ENCODE peak calls at places on chromosomes 13 and 19, in nine cellular contexts. One of them, this sample, is unnamed.

GRCh38 chr13:37023871-37024270 is 23.3 kb downstream of the EXOSC8 start:
- DNase-seq in pancreas: no peak
- DNase-seq in Daoy: peak; percentile 0
- DNase-seq in choroid plexus epithelial cell: peak; percentile 64
- DNase-seq in psoas muscle: no peak
- DNase-seq in T-cell: no peak
- DNase-seq in brain microvascular endothelial cell: peak; percentile 22
- DNase-seq in stimulated activated CD4-positive, alpha-beta T cell treated with anti-CD3 and anti-CD28 coated beads, Interleukin-2, amount 100 ng/mL, for 48 hours: no peak
- DNase-seq in NCI-H146: no peak
- DNase-seq in this sample: no peak

GRCh38 chr19:16585808-16586476 is 13.7 kb upstream of the SLC35E1 start:
- DNase-seq in pancreas: no peak
- DNase-seq in Daoy: peak; percentile 39
- DNase-seq in choroid plexus epithelial cell: no peak
- DNase-seq in psoas muscle: no peak
- DNase-seq in T-cell: no peak
- DNase-seq in brain microvascular endothelial cell: no peak
- DNase-seq in stimulated activated CD4-positive, alpha-beta T cell treated with anti-CD3 and anti-CD28 coated beads, Interleukin-2, amount 100 ng/mL, for 48 hours: no peak
- DNase-seq in NCI-H146: no peak
- DNase-seq in this sample: no peak

GRCh38 chr19:11693505-11694499 is 44.9 kb downstream of the ZNF823 start:
- DNase-seq in pancreas: no peak
- DNase-seq in Daoy: peak; percentile 80
- DNase-seq in choroid plexus epithelial cell: peak; percentile 85
- DNase-seq in psoas muscle: no peak
- DNase-seq in T-cell: no peak
- DNase-seq in brain microvascular endothelial cell: peak; percentile 73
- DNase-seq in stimulated activated CD4-positive, alpha-beta T cell treated with anti-CD3 and anti-CD28 coated beads, Interleukin-2, amount 100 ng/mL, for 48 hours: no peak
- DNase-seq in NCI-H146: peak; percentile 79
- DNase-seq in this sample: no peak

GRCh38 chr13:91346848-91347211 is 657 bp upstream of the MIR17HG start:
- DNase-seq in pancreas: peak; percentile 30
- DNase-seq in Daoy: peak; percentile 19
- DNase-seq in choroid plexus epithelial cell: peak; percentile 27
- DNase-seq in psoas muscle: no peak
- DNase-seq in T-cell: peak; percentile 30
- DNase-seq in brain microvascular endothelial cell: no peak
- DNase-seq in stimulated activated CD4-positive, alpha-beta T cell treated with anti-CD3 and anti-CD28 coated beads, Interleukin-2, amount 100 ng/mL, for 48 hours: peak; percentile 49
- DNase-seq in NCI-H146: peak; percentile 79
- DNase-seq in this sample: peak; percentile 15

GRCh38 chr13:90686438-90686837 is 661.0 kb upstream of the MIR17HG start:
- DNase-seq in pancreas: no peak
- DNase-seq in Daoy: no peak
- DNase-seq in choroid plexus epithelial cell: peak; percentile 91
- DNase-seq in psoas muscle: no peak
- DNase-seq in T-cell: no peak
- DNase-seq in brain microvascular endothelial cell: peak; percentile 68
- DNase-seq in stimulated activated CD4-positive, alpha-beta T cell treated with anti-CD3 and anti-CD28 coated beads, Interleukin-2, amount 100 ng/mL, for 48 hours: no peak
- DNase-seq in NCI-H146: no peak
- DNase-seq in this sample: no peak

GRCh38 chr13:39918837-39919236 is 263.4 kb downstream of the COG6 start:
- DNase-seq in pancreas: no peak
- DNase-seq in Daoy: no peak
- DNase-seq in choroid plexus epithelial cell: peak; percentile 44
- DNase-seq in psoas muscle: no peak
- DNase-seq in T-cell: no peak
- DNase-seq in brain microvascular endothelial cell: no peak
- DNase-seq in stimulated activated CD4-positive, alpha-beta T cell treated with anti-CD3 and anti-CD28 coated beads, Interleukin-2, amount 100 ng/mL, for 48 hours: no peak
- DNase-seq in NCI-H146: no peak
- DNase-seq in this sample: no peak

GRCh38 chr19:3080281-3080680 is 13.9 kb upstream of the GNA11 start:
- DNase-seq in pancreas: no peak
- DNase-seq in Daoy: peak; percentile 74
- DNase-seq in choroid plexus epithelial cell: peak; percentile 81
- DNase-seq in psoas muscle: no peak
- DNase-seq in T-cell: no peak
- DNase-seq in brain microvascular endothelial cell: peak; percentile 36
- DNase-seq in stimulated activated CD4-positive, alpha-beta T cell treated with anti-CD3 and anti-CD28 coated beads, Interleukin-2, amount 100 ng/mL, for 48 hours: no peak
- DNase-seq in NCI-H146: no peak
- DNase-seq in this sample: no peak

GRCh38 chr19:14550201-14550754 is 20.9 kb downstream of the TECR start:
- DNase-seq in pancreas: no peak
- DNase-seq in Daoy: no peak
- DNase-seq in choroid plexus epithelial cell: peak; percentile 35
- DNase-seq in psoas muscle: no peak
- DNase-seq in T-cell: no peak
- DNase-seq in brain microvascular endothelial cell: no peak
- DNase-seq in stimulated activated CD4-positive, alpha-beta T cell treated with anti-CD3 and anti-CD28 coated beads, Interleukin-2, amount 100 ng/mL, for 48 hours: no peak
- DNase-seq in NCI-H146: no peak
- DNase-seq in this sample: no peak

GRCh38 chr19:54455786-54456422 is 6.9 kb downstream of the LENG8 start:
- DNase-seq in pancreas: peak; percentile 46
- DNase-seq in Daoy: no peak
- DNase-seq in choroid plexus epithelial cell: no peak
- DNase-seq in psoas muscle: peak; percentile 12
- DNase-seq in T-cell: no peak
- DNase-seq in brain microvascular endothelial cell: no peak
- DNase-seq in stimulated activated CD4-positive, alpha-beta T cell treated with anti-CD3 and anti-CD28 coated beads, Interleukin-2, amount 100 ng/mL, for 48 hours: no peak
- DNase-seq in NCI-H146: no peak
- DNase-seq in this sample: no peak

GRCh38 chr13:110520431-110521295 is 40.9 kb downstream of the RAB20 start:
- DNase-seq in pancreas: peak; percentile 67
- DNase-seq in Daoy: no peak
- DNase-seq in choroid plexus epithelial cell: peak; percentile 85
- DNase-seq in psoas muscle: peak; percentile 86
- DNase-seq in T-cell: no peak
- DNase-seq in brain microvascular endothelial cell: peak; percentile 39
- DNase-seq in stimulated activated CD4-positive, alpha-beta T cell treated with anti-CD3 and anti-CD28 coated beads, Interleukin-2, amount 100 ng/mL, for 48 hours: no peak
- DNase-seq in NCI-H146: no peak
- DNase-seq in this sample: no peak

GRCh38 chr19:3986260-3987041 is 1.2 kb upstream of the EEF2 start:
- DNase-seq in pancreas: peak; percentile 38
- DNase-seq in Daoy: peak; percentile 78
- DNase-seq in choroid plexus epithelial cell: peak; percentile 89
- DNase-seq in psoas muscle: peak; percentile 27
- DNase-seq in T-cell: peak; percentile 59
- DNase-seq in brain microvascular endothelial cell: peak; percentile 68
- DNase-seq in stimulated activated CD4-positive, alpha-beta T cell treated with anti-CD3 and anti-CD28 coated beads, Interleukin-2, amount 100 ng/mL, for 48 hours: no peak
- DNase-seq in NCI-H146: peak; percentile 76
- DNase-seq in this sample: no peak

GRCh38 chr13:41232715-41233114 is 30.7 kb downstream of the MTRF1 start:
- DNase-seq in pancreas: no peak
- DNase-seq in Daoy: no peak
- DNase-seq in choroid plexus epithelial cell: no peak
- DNase-seq in psoas muscle: no peak
- DNase-seq in T-cell: no peak
- DNase-seq in brain microvascular endothelial cell: no peak
- DNase-seq in stimulated activated CD4-positive, alpha-beta T cell treated with anti-CD3 and anti-CD28 coated beads, Interleukin-2, amount 100 ng/mL, for 48 hours: no peak
- DNase-seq in NCI-H146: no peak
- DNase-seq in this sample: no peak

GRCh38 chr13:22014469-22014868 is 343.6 kb downstream of the FGF9 start:
- DNase-seq in pancreas: no peak
- DNase-seq in Daoy: peak; percentile 82
- DNase-seq in choroid plexus epithelial cell: no peak
- DNase-seq in psoas muscle: no peak
- DNase-seq in T-cell: no peak
- DNase-seq in brain microvascular endothelial cell: no peak
- DNase-seq in stimulated activated CD4-positive, alpha-beta T cell treated with anti-CD3 and anti-CD28 coated beads, Interleukin-2, amount 100 ng/mL, for 48 hours: no peak
- DNase-seq in NCI-H146: no peak
- DNase-seq in this sample: no peak

GRCh38 chr19:41311613-41312012 is 1.6 kb downstream of the CCDC97 start:
- DNase-seq in pancreas: no peak
- DNase-seq in Daoy: no peak
- DNase-seq in choroid plexus epithelial cell: peak; percentile 42
- DNase-seq in psoas muscle: no peak
- DNase-seq in T-cell: no peak
- DNase-seq in brain microvascular endothelial cell: no peak
- DNase-seq in stimulated activated CD4-positive, alpha-beta T cell treated with anti-CD3 and anti-CD28 coated beads, Interleukin-2, amount 100 ng/mL, for 48 hours: no peak
- DNase-seq in NCI-H146: no peak
- DNase-seq in this sample: no peak

GRCh38 chr19:38686530-38686888 is 39.1 kb downstream of the ACTN4 start:
- DNase-seq in pancreas: no peak
- DNase-seq in Daoy: no peak
- DNase-seq in choroid plexus epithelial cell: no peak
- DNase-seq in psoas muscle: no peak
- DNase-seq in T-cell: peak; percentile 36
- DNase-seq in brain microvascular endothelial cell: no peak
- DNase-seq in stimulated activated CD4-positive, alpha-beta T cell treated with anti-CD3 and anti-CD28 coated beads, Interleukin-2, amount 100 ng/mL, for 48 hours: no peak
- DNase-seq in NCI-H146: no peak
- DNase-seq in this sample: peak; percentile 51

GRCh38 chr19:12733369-12733896 is 1.1 kb downstream of the TRIR start:
- DNase-seq in pancreas: no peak
- DNase-seq in Daoy: peak; percentile 51
- DNase-seq in choroid plexus epithelial cell: peak; percentile 64
- DNase-seq in psoas muscle: no peak
- DNase-seq in T-cell: peak; percentile 52
- DNase-seq in brain microvascular endothelial cell: no peak
- DNase-seq in stimulated activated CD4-positive, alpha-beta T cell treated with anti-CD3 and anti-CD28 coated beads, Interleukin-2, amount 100 ng/mL, for 48 hours: peak; percentile 48
- DNase-seq in NCI-H146: peak; percentile 30
- DNase-seq in this sample: no peak

GRCh38 chr13:39915418-39915817 is 260.0 kb downstream of the COG6 start:
- DNase-seq in pancreas: no peak
- DNase-seq in Daoy: no peak
- DNase-seq in choroid plexus epithelial cell: no peak
- DNase-seq in psoas muscle: no peak
- DNase-seq in T-cell: no peak
- DNase-seq in brain microvascular endothelial cell: no peak
- DNase-seq in stimulated activated CD4-positive, alpha-beta T cell treated with anti-CD3 and anti-CD28 coated beads, Interleukin-2, amount 100 ng/mL, for 48 hours: no peak
- DNase-seq in NCI-H146: no peak
- DNase-seq in this sample: no peak

GRCh38 chr19:39277598-39277997 is 9.4 kb downstream of the IFNL2 start:
- DNase-seq in pancreas: no peak
- DNase-seq in Daoy: peak; percentile 65
- DNase-seq in choroid plexus epithelial cell: peak; percentile 31
- DNase-seq in psoas muscle: no peak
- DNase-seq in T-cell: no peak
- DNase-seq in brain microvascular endothelial cell: peak; percentile 3
- DNase-seq in stimulated activated CD4-positive, alpha-beta T cell treated with anti-CD3 and anti-CD28 coated beads, Interleukin-2, amount 100 ng/mL, for 48 hours: no peak
- DNase-seq in NCI-H146: no peak
- DNase-seq in this sample: no peak

GRCh38 chr19:7918615-7919421 is 1.3 kb upstream of the SNAPC2 start:
- DNase-seq in pancreas: peak; percentile 53
- DNase-seq in Daoy: no peak
- DNase-seq in choroid plexus epithelial cell: no peak
- DNase-seq in psoas muscle: no peak
- DNase-seq in T-cell: no peak
- DNase-seq in brain microvascular endothelial cell: no peak
- DNase-seq in stimulated activated CD4-positive, alpha-beta T cell treated with anti-CD3 and anti-CD28 coated beads, Interleukin-2, amount 100 ng/mL, for 48 hours: no peak
- DNase-seq in NCI-H146: no peak
- DNase-seq in this sample: no peak

GRCh38 chr13:36432106-36432544 is at the start of gene CCNA1:
- DNase-seq in pancreas: peak; percentile 27
- DNase-seq in Daoy: peak; percentile 76
- DNase-seq in choroid plexus epithelial cell: peak; percentile 44
- DNase-seq in psoas muscle: peak; percentile 24
- DNase-seq in T-cell: no peak
- DNase-seq in brain microvascular endothelial cell: no peak
- DNase-seq in stimulated activated CD4-positive, alpha-beta T cell treated with anti-CD3 and anti-CD28 coated beads, Interleukin-2, amount 100 ng/mL, for 48 hours: no peak
- DNase-seq in NCI-H146: peak; percentile 97
- DNase-seq in this sample: no peak

GRCh38 chr19:11268783-11269267 is 6.5 kb upstream of the DOCK6 start:
- DNase-seq in pancreas: no peak
- DNase-seq in Daoy: peak; percentile 72
- DNase-seq in choroid plexus epithelial cell: peak; percentile 91
- DNase-seq in psoas muscle: peak; percentile 61
- DNase-seq in T-cell: no peak
- DNase-seq in brain microvascular endothelial cell: peak; percentile 82
- DNase-seq in stimulated activated CD4-positive, alpha-beta T cell treated with anti-CD3 and anti-CD28 coated beads, Interleukin-2, amount 100 ng/mL, for 48 hours: no peak
- DNase-seq in NCI-H146: peak; percentile 83
- DNase-seq in this sample: no peak

This sample was measured in T-helper 9 cell.